ENCODE peak calls at places on chromosomes 13 and 19, in seven cellular contexts. U is hypothalamus; L is SK-MEL-5; X is cardiac fibroblast; T is body of pancreas; Q is stimulated activated CD4-positive, alpha-beta T cell treated with anti-CD3 and anti-CD28 coated beads, Interleukin-1b, Interleukin-23, amount 100 ng/mL, for 24 hours; I is NCI-H82. H is an unnamed sample.

GRCh38 chr19:13042443-13043130 is 47.3 kb downstream of the NFIX start:
- DNase-seq in U (no peak), L (no peak), X (peak; percentile 64), T (no peak), Q (no peak), I (peak; percentile 25), H (no peak)

GRCh38 chr13:61777281-61777680 is 361.6 kb upstream of the PCDH20 start:
- DNase-seq in U (no peak), L (peak; percentile 8), X (no peak), T (no peak), Q (no peak), I (peak; percentile 49), H (no peak)

GRCh38 chr19:44648536-44649370 is 5.0 kb downstream of the PVR start:
- DNase-seq in U (no peak), L (no peak), X (peak; percentile 86), T (no peak), Q (no peak), I (no peak), H (no peak)

GRCh38 chr13:110187501-110188161 is 119.3 kb downstream of the COL4A1 start:
- DNase-seq in U (no peak), L (no peak), X (peak; percentile 88), T (peak; percentile 61), Q (no peak), I (no peak), H (no peak)

GRCh38 chr13:44815507-44816074 is 173.7 kb downstream of the NUFIP1 start:
- DNase-seq in U (no peak), L (peak; percentile 34), X (peak; percentile 98), T (peak; percentile 28), Q (no peak), I (peak; percentile 13), H (peak; percentile 22)

GRCh38 chr19:35140207-35140897 is 1.7 kb downstream of the FXYD1 start:
- DNase-seq in U (no peak), L (no peak), X (no peak), T (no peak), Q (no peak), I (no peak), H (no peak)

GRCh38 chr13:73000027-73000674 is 58.7 kb upstream of the KLF5 start:
- DNase-seq in U (no peak), L (no peak), X (peak; percentile 47), T (no peak), Q (no peak), I (peak; percentile 39), H (no peak)

GRCh38 chr13:42553098-42554046 is 20.6 kb upstream of the TNFSF11 start:
- DNase-seq in U (no peak), L (no peak), X (peak; percentile 93), T (peak; percentile 60), Q (no peak), I (no peak), H (no peak)

GRCh38 chr19:4744451-4745170 is 21.0 kb upstream of the DPP9 start:
- DNase-seq in U (no peak), L (peak; percentile 36), X (peak; percentile 94), T (peak; percentile 30), Q (no peak), I (no peak), H (no peak)

GRCh38 chr19:11088508-11089253 is 582 bp upstream of the LDLR start:
- DNase-seq in U (peak; percentile 17), L (no peak), X (peak; percentile 45), T (peak; percentile 57), Q (no peak), I (no peak), H (no peak)

GRCh38 chr19:15369594-15369891 is 10.0 kb downstream of the AKAP8 start:
- DNase-seq in U (no peak), L (no peak), X (no peak), T (no peak), Q (no peak), I (no peak), H (no peak)

GRCh38 chr19:322616-323015 is 22.0 kb downstream of the MIER2 start:
- DNase-seq in U (no peak), L (no peak), X (no peak), T (no peak), Q (no peak), I (no peak), H (no peak)

GRCh38 chr13:64234255-64234654 is 2818.6 kb upstream of the PCDH20 start:
- DNase-seq in U (no peak), L (no peak), X (peak; percentile 78), T (no peak), Q (no peak), I (no peak), H (no peak)

GRCh38 chr13:71242191-71242590 is 624.8 kb downstream of the DACH1 start:
- DNase-seq in U (no peak), L (no peak), X (peak; percentile 24), T (no peak), Q (no peak), I (peak; percentile 48), H (no peak)

GRCh38 chr19:8395621-8396082 is 5.5 kb downstream of the RAB11B start:
- DNase-seq in U (no peak), L (no peak), X (no peak), T (no peak), Q (no peak), I (no peak), H (no peak)

GRCh38 chr13:109610517-109610916 is 175.9 kb downstream of the IRS2 start:
- DNase-seq in U (no peak), L (peak; percentile 40), X (peak; percentile 18), T (peak; percentile 13), Q (peak; percentile 0), I (peak; percentile 58), H (no peak)

GRCh38 chr13:24234200-24234915 is 73.8 kb downstream of the SPATA13 start:
- DNase-seq in U (no peak), L (no peak), X (no peak), T (no peak), Q (no peak), I (no peak), H (no peak)

GRCh38 chr19:51514866-51515481 is 13.4 kb upstream of the SIGLEC12 start:
- DNase-seq in U (no peak), L (peak; percentile 60), X (peak; percentile 71), T (no peak), Q (no peak), I (peak; percentile 78), H (no peak)

GRCh38 chr13:113080901-113081521 is 24.6 kb upstream of the F7 start:
- DNase-seq in U (no peak), L (no peak), X (no peak), T (no peak), Q (no peak), I (no peak), H (no peak)

GRCh38 chr13:38543561-38543960 is 143.3 kb upstream of the FREM2 start:
- DNase-seq in U (no peak), L (no peak), X (no peak), T (no peak), Q (no peak), I (no peak), H (no peak)

GRCh38 chr19:5058456-5059190 is 89.7 kb downstream of the KDM4B start:
- DNase-seq in U (no peak), L (no peak), X (peak; percentile 23), T (no peak), Q (no peak), I (no peak), H (no peak)

GRCh38 chr19:42270346-42271044 is 1.4 kb downstream of the CIC start:
- DNase-seq in U (peak; percentile 12), L (peak; percentile 67), X (peak; percentile 84), T (peak; percentile 69), Q (no peak), I (no peak), H (no peak)

GRCh38 chr19:44822177-44822576 is 13.3 kb downstream of the BCAM start:
- DNase-seq in U (no peak), L (no peak), X (no peak), T (no peak), Q (no peak), I (peak; percentile 33), H (no peak)

GRCh38 chr13:40235160-40235796 is 431.2 kb downstream of the FOXO1 start:
- DNase-seq in U (no peak), L (no peak), X (peak; percentile 79), T (no peak), Q (no peak), I (peak; percentile 21), H (no peak)

GRCh38 chr13:97079726-97080125 is 85.5 kb upstream of the OXGR1 start:
- DNase-seq in U (no peak), L (no peak), X (no peak), T (no peak), Q (no peak), I (no peak), H (no peak)

GRCh38 chr19:13155472-13156284 is 5.5 kb downstream of the IER2 start:
- DNase-seq in U (peak; percentile 3), L (peak; percentile 43), X (peak; percentile 85), T (peak; percentile 88), Q (no peak), I (peak; percentile 87), H (peak; percentile 67)

GRCh38 chr13:32791545-32792172 is 205.4 kb downstream of the PDS5B start:
- DNase-seq in U (no peak), L (no peak), X (no peak), T (no peak), Q (no peak), I (no peak), H (no peak)

GRCh38 chr13:94110011-94110410 is 369.5 kb downstream of the DCT start:
- DNase-seq in U (no peak), L (no peak), X (no peak), T (no peak), Q (no peak), I (peak; percentile 40), H (no peak)

GRCh38 chr13:85406269-85406975 is 392.8 kb downstream of the SLITRK6 start:
- DNase-seq in U (no peak), L (peak; percentile 40), X (no peak), T (no peak), Q (no peak), I (no peak), H (no peak)

GRCh38 chr13:68168448-68168847 is 938.3 kb upstream of the PCDH9 start:
- DNase-seq in U (no peak), L (no peak), X (no peak), T (no peak), Q (no peak), I (no peak), H (no peak)

GRCh38 chr19:38721977-38722773 is 22.1 kb downstream of the CAPN12 start:
- DNase-seq in U (peak; percentile 10), L (peak; percentile 98), X (no peak), T (peak; percentile 55), Q (no peak), I (no peak), H (peak; percentile 43)